ENCODE peak calls at places on chromosomes 11 and 22, in ten cellular contexts. E is aorta; S is left lung; W is fibroblast of lung; T is CD8-positive, alpha-beta memory T cell; G is dorsolateral prefrontal cortex; C is effector memory CD4-positive, alpha-beta T cell; Q is suprapubic skin; M is GM23248; B is right atrium auricular region. Y is an unnamed sample. For H3K27me3, the result is how much of the 10 kb centered on the place peaks cover.

GRCh38 chr22:42684462-42685195 is 35.4 kb upstream of the CYB5R3 start:
- DNase-seq in E (peak), S (no peak), W (peak), T (no peak), G (no peak), C (no peak), Q (no peak), M (peak), B (no peak), Y (no peak)

GRCh38 chr11:119367661-119368120 is 13.8 kb downstream of the USP2 start:
- DNase-seq in E (no peak), S (no peak), W (no peak), T (no peak), G (no peak), C (no peak), Q (no peak), M (no peak), B (no peak), Y (no peak)

GRCh38 chr11:78192911-78193341 is 4.2 kb downstream of the USP35 start:
- DNase-seq in E (peak), S (no peak), W (no peak), T (no peak), G (no peak), C (no peak), Q (no peak), M (no peak), B (no peak), Y (no peak)

GRCh38 chr11:62025429-62026105 is 58.1 kb upstream of the FTH1 start:
- DNase-seq in E (peak), S (peak), W (peak), T (peak), G (peak), C (peak), Q (peak), M (peak), B (peak), Y (no peak)

GRCh38 chr11:18105086-18105801 is 638 bp downstream of the SAAL1 start:
- DNase-seq in E (no peak), S (no peak), W (no peak), T (no peak), G (no peak), C (no peak), Q (no peak), M (no peak), B (no peak), Y (no peak)

GRCh38 chr11:93032580-93032979 is 63.1 kb downstream of the MTNR1B start:
- DNase-seq in E (no peak), S (no peak), W (peak), T (no peak), G (no peak), C (no peak), Q (no peak), M (no peak), B (no peak), Y (no peak)

GRCh38 chr11:86180415-86180814 is 64.1 kb upstream of the EED start:
- DNase-seq in E (no peak), S (no peak), W (no peak), T (no peak), G (no peak), C (no peak), Q (no peak), M (no peak), B (no peak), Y (no peak)

GRCh38 chr11:1668911-1669473 is 28.0 kb upstream of the KRTAP5-6 start:
- DNase-seq in E (peak), S (no peak), W (no peak), T (no peak), G (no peak), C (no peak), Q (no peak), M (no peak), B (no peak), Y (no peak)

GRCh38 chr11:14357843-14358728 is 897 bp downstream of the RRAS2 start:
- DNase-seq in E (peak), S (peak), W (peak), T (peak), G (no peak), C (peak), Q (peak), M (peak), B (no peak), Y (no peak)

GRCh38 chr11:107494036-107494435 is 36.4 kb upstream of the CWF19L2 start:
- DNase-seq in E (no peak), S (no peak), W (no peak), T (no peak), G (no peak), C (no peak), Q (no peak), M (no peak), B (no peak), Y (no peak)

GRCh38 chr11:8567597-8568198 is 26.3 kb downstream of the STK33 start:
- DNase-seq in E (no peak), S (no peak), W (peak), T (no peak), G (no peak), C (no peak), Q (no peak), M (peak), B (no peak), Y (no peak)

GRCh38 chr11:33703771-33704170 is 3.1 kb upstream of the C11orf91 start:
- DNase-seq in E (no peak), S (no peak), W (peak), T (no peak), G (no peak), C (no peak), Q (no peak), M (peak), B (no peak), Y (no peak)

GRCh38 chr11:57278721-57279095 is 41.7 kb upstream of the APLNR start:
- DNase-seq in E (no peak), S (no peak), W (no peak), T (no peak), G (no peak), C (no peak), Q (no peak), M (no peak), B (no peak), Y (no peak)

GRCh38 chr11:119712459-119713360 is 16.3 kb downstream of the NECTIN1 start:
- DNase-seq in E (no peak), S (peak), W (no peak), T (no peak), G (no peak), C (no peak), Q (no peak), M (no peak), B (no peak), Y (no peak)

GRCh38 chr11:83249972-83250593 is 36.1 kb downstream of the CCDC90B start:
- DNase-seq in E (no peak), S (no peak), W (peak), T (no peak), G (no peak), C (no peak), Q (no peak), M (peak), B (no peak), Y (peak)

GRCh38 chr11:86802601-86803051 is 2.3 kb downstream of the PRSS23 start:
- DNase-seq in E (no peak), S (no peak), W (peak), T (no peak), G (no peak), C (no peak), Q (no peak), M (peak), B (no peak), Y (no peak)

GRCh38 chr11:91248199-91248807 is 976.3 kb upstream of the FAT3 start:
- DNase-seq in E (no peak), S (no peak), W (peak), T (no peak), G (peak), C (no peak), Q (no peak), M (peak), B (no peak), Y (no peak)

GRCh38 chr11:104968365-104968855 is at the start of gene CASP4:
- DNase-seq in E (no peak), S (no peak), W (peak), T (no peak), G (no peak), C (no peak), Q (no peak), M (peak), B (no peak), Y (no peak)

GRCh38 chr22:25334091-25334490 is 114.7 kb downstream of the CRYBB2 start:
- DNase-seq in E (no peak), S (peak), W (no peak), T (no peak), G (peak), C (no peak), Q (no peak), M (peak), B (no peak), Y (peak)

GRCh38 chr22:46108564-46109473 is 41.5 kb upstream of the PPARA start:
- DNase-seq in E (no peak), S (no peak), W (peak), T (no peak), G (no peak), C (no peak), Q (no peak), M (peak), B (no peak), Y (no peak)

GRCh38 chr11:65290448-65291165 is 24.1 kb upstream of the CDC42EP2 start:
- DNase-seq in E (peak), S (peak), W (peak), T (no peak), G (peak), C (no peak), Q (peak), M (peak), B (peak), Y (no peak)

GRCh38 chr11:43567396-43567975 is 113.1 kb upstream of the HSD17B12 start:
- DNase-seq in E (no peak), S (no peak), W (peak), T (no peak), G (no peak), C (no peak), Q (no peak), M (peak), B (no peak), Y (no peak)

GRCh38 chr11:23866641-23867040 is 630.2 kb upstream of the LUZP2 start:
- DNase-seq in E (no peak), S (no peak), W (peak), T (no peak), G (no peak), C (no peak), Q (no peak), M (peak), B (no peak), Y (no peak)

GRCh38 chr11:78158987-78159662 is 19.7 kb upstream of the ALG8 start:
- DNase-seq in E (no peak), S (no peak), W (no peak), T (no peak), G (no peak), C (no peak), Q (no peak), M (no peak), B (no peak), Y (no peak)

GRCh38 chr11:127789887-127790286 is 789.3 kb upstream of the KIRREL3 start:
- DNase-seq in E (no peak), S (no peak), W (peak), T (no peak), G (no peak), C (no peak), Q (no peak), M (peak), B (no peak), Y (no peak)

GRCh38 chr11:114215428-114215827 is 80.8 kb upstream of the NNMT start:
- DNase-seq in E (no peak), S (no peak), W (no peak), T (no peak), G (no peak), C (no peak), Q (no peak), M (no peak), B (no peak), Y (no peak)

DNA sequence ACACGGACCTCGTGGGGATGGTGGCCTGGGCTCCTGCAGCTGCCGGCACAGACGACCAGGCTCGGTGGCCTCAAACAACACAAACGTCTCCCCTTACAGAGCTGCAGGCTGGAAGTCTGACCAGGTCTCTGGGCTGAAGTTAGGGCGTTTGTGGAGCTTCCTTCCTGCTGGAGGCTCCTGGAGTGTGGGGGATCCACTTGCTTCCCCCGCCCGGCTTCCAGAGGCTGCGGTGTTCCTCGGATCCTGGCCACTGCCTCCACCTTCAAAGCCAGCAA is 313.5 kb downstream of the CTTN start:
- DNase-seq in E (no peak), S (no peak), W (no peak), T (no peak), G (no peak), C (no peak), Q (no peak), M (no peak), B (no peak), Y (no peak)
- H3K4me3 ChIP-seq in E (no peak), S (no peak), W (no peak), T (no peak), G (peak), C (no peak), Q (no peak), M (no peak), B (no peak), Y (no peak)

GRCh38 chr22:28907311-28908008 is 24.1 kb downstream of the ZNRF3 start:
- DNase-seq in E (no peak), S (no peak), W (peak), T (no peak), G (no peak), C (no peak), Q (no peak), M (no peak), B (no peak), Y (no peak)

GRCh38 chr22:28903719-28904118 is 20.3 kb downstream of the ZNRF3 start:
- DNase-seq in E (no peak), S (no peak), W (peak), T (no peak), G (no peak), C (no peak), Q (no peak), M (no peak), B (no peak), Y (no peak)

GRCh38 chr22:28904211-28904808 is 20.9 kb downstream of the ZNRF3 start:
- DNase-seq in E (no peak), S (no peak), W (peak), T (no peak), G (no peak), C (no peak), Q (no peak), M (peak), B (no peak), Y (no peak)

GRCh38 chr22:28906312-28906711 is 22.9 kb downstream of the ZNRF3 start:
- DNase-seq in E (no peak), S (no peak), W (no peak), T (no peak), G (no peak), C (no peak), Q (no peak), M (no peak), B (no peak), Y (no peak)

DNA sequence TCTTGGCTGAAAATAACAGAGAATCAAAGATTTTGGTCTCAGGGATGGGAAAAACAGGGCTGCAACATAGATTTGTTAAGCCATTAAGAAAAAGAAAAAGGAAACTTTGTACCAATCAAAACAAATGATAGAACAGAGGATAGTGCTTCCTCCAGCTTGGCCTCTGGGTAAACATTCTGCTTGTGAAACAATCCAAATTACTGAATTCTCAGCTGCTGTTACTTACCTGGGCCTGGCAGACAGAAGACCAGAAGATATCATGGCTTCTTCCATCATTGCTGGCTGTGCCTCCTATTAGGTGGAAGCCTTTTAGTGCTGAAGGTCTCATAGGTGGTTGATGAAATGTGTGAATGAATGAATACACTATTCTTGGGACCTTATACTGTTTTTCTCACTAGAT is 22.1 kb downstream of the ZNRF3 start:
- DNase-seq in E (no peak), S (no peak), W (no peak), T (no peak), G (no peak), C (no peak), Q (no peak), M (no peak), B (no peak), Y (no peak)
- H3K27me3 ChIP-seq in E (under half), S (under half), W (under half), T (under half), G (under half), C (under half), Q (under half), M (under half), B (under half), Y (under half)

DNA sequence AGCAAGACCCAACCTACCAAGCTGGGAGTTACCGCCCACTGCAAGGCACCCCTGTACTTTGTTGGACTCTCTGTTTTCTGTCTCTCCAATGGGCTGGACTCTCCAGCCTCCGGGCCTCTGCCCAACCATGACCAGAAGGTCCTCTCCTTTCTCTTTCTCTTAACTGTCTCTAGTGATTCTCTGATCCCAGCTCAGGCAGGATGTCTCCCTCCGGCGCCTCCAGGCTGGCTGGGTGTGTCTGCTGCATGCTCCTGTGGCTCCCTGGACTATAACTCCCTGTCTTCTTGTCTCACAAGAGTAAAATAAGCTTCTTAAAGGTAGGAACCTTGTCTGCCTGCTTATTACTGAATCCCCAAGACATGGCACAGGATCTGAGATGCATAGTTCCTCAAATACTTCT is 36.3 kb downstream of the TIMP3 start:
- DNase-seq in E (no peak), S (no peak), W (no peak), T (no peak), G (no peak), C (no peak), Q (no peak), M (no peak), B (no peak), Y (no peak)
- H3K27ac ChIP-seq in E (no peak), S (no peak), W (no peak), T (no peak), G (no peak), C (no peak), Q (no peak), M (peak), B (no peak), Y (no peak)

GRCh38 chr11:117796456-117797428 is at the start of gene DSCAML1:
- DNase-seq in E (no peak), S (peak), W (no peak), T (no peak), G (peak), C (no peak), Q (no peak), M (peak), B (no peak), Y (no peak)
- H3K4me3 ChIP-seq in E (no peak), S (peak), W (no peak), T (peak), G (peak), C (peak), Q (peak), M (no peak), B (peak), Y (peak)

GRCh38 chr11:71109186-71109585 is 143.2 kb downstream of the SHANK2 start:
- DNase-seq in E (no peak), S (peak), W (no peak), T (no peak), G (no peak), C (no peak), Q (no peak), M (no peak), B (no peak), Y (no peak)
- H3K27me3 ChIP-seq in E (under half), S (under half), W (under half), T (under half), G (under half), C (under half), Q (half or more), M (under half), B (under half), Y (under half)

DNA sequence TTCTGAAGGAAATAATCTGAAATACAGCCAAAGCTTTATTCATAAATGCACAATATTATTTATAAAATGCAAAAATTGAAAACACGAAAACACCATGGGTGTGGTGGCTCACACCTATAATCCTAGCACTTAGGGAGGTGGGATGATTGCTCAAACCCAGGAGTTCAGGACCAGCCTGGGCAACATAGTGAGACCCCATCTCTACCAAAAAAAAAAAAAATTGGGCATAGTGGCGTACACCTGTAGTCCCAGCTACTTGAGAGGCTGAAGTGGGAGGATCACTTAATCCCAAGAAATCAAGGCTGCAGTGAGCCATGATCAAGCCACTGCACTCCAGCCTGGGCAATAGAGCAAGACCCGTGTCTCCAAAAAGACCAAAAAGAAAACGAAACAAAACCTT is 5.2 kb upstream of the RDX start:
- DNase-seq in E (no peak), S (no peak), W (no peak), T (no peak), G (no peak), C (no peak), Q (no peak), M (no peak), B (no peak), Y (no peak)
- H3K27ac ChIP-seq in E (no peak), S (no peak), W (no peak), T (no peak), G (no peak), C (no peak), Q (no peak), M (no peak), B (no peak), Y (no peak)

DNA sequence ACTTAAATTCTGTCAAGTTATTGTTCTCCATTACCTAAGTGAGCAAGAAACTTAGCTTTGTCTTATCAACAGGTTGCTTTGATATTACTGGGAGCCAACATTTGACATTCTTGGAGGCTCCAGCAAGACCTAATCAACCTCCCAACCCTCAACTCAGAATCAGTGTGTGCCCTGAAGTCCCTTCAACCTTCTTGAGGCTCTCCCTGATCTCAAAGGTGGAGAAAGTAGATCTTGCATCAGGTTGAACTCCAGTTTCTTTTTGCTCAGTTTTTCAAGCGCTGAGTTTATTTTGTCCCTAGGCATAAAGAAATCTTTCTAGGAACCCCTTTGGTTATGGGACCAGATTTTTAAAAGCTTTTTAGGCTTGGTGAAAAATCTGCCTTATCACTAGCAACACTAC is 1.4 kb downstream of the FAM111A start:
- DNase-seq in E (no peak), S (no peak), W (no peak), T (no peak), G (no peak), C (no peak), Q (no peak), M (no peak), B (no peak), Y (no peak)
- H3K4me3 ChIP-seq in E (peak), S (peak), W (peak), T (peak), G (peak), C (peak), Q (peak), M (peak), B (peak), Y (no peak)

Y was measured in iPS DF 6.9.